ENCODE peak calls at places on chromosomes 16 and 17, in seven cellular contexts. One of them, this sample, is unnamed.

GRCh38 chr16:11871193-11871592 is 19.9 kb upstream of the RSL1D1 start:
- DNase-seq in T-helper 2 cell: no peak
- DNase-seq in RCC 7860: no peak
- DNase-seq in NCI-H1694: no peak
- DNase-seq in H9: peak; percentile 66
- DNase-seq in NCI-H2171 treated with DMSO at 0.1 percent for 48 hours: no peak
- DNase-seq in activated CD4-positive, alpha-beta T cell treated with anti-CD3 and anti-CD28 coated beads, Interleukin-2, amount 50 U/mL, for 4 hours: no peak
- DNase-seq in this sample: no peak

GRCh38 chr16:56246051-56246817 is 54.9 kb downstream of the GNAO1 start:
- DNase-seq in T-helper 2 cell: no peak
- DNase-seq in RCC 7860: peak; percentile 83
- DNase-seq in NCI-H1694: no peak
- DNase-seq in H9: peak; percentile 58
- DNase-seq in NCI-H2171 treated with DMSO at 0.1 percent for 48 hours: no peak
- DNase-seq in activated CD4-positive, alpha-beta T cell treated with anti-CD3 and anti-CD28 coated beads, Interleukin-2, amount 50 U/mL, for 4 hours: no peak
- DNase-seq in this sample: no peak

GRCh38 chr17:61764846-61765245 is 98.5 kb downstream of the BRIP1 start:
- DNase-seq in T-helper 2 cell: no peak
- DNase-seq in RCC 7860: no peak
- DNase-seq in NCI-H1694: no peak
- DNase-seq in H9: no peak
- DNase-seq in NCI-H2171 treated with DMSO at 0.1 percent for 48 hours: no peak
- DNase-seq in activated CD4-positive, alpha-beta T cell treated with anti-CD3 and anti-CD28 coated beads, Interleukin-2, amount 50 U/mL, for 4 hours: no peak
- DNase-seq in this sample: no peak

GRCh38 chr16:68116256-68116853 is 31.2 kb downstream of the NFATC3 start:
- DNase-seq in T-helper 2 cell: no peak
- DNase-seq in RCC 7860: no peak
- DNase-seq in NCI-H1694: no peak
- DNase-seq in H9: no peak
- DNase-seq in NCI-H2171 treated with DMSO at 0.1 percent for 48 hours: no peak
- DNase-seq in activated CD4-positive, alpha-beta T cell treated with anti-CD3 and anti-CD28 coated beads, Interleukin-2, amount 50 U/mL, for 4 hours: no peak
- DNase-seq in this sample: no peak

GRCh38 chr17:69050999-69051775 is 9.5 kb downstream of the ABCA9 start:
- DNase-seq in T-helper 2 cell: no peak
- DNase-seq in RCC 7860: no peak
- DNase-seq in NCI-H1694: no peak
- DNase-seq in H9: no peak
- DNase-seq in NCI-H2171 treated with DMSO at 0.1 percent for 48 hours: no peak
- DNase-seq in activated CD4-positive, alpha-beta T cell treated with anti-CD3 and anti-CD28 coated beads, Interleukin-2, amount 50 U/mL, for 4 hours: no peak
- DNase-seq in this sample: no peak

GRCh38 chr17:58531661-58532554 is 17.5 kb upstream of the MTMR4 start:
- DNase-seq in T-helper 2 cell: peak; percentile 46
- DNase-seq in RCC 7860: no peak
- DNase-seq in NCI-H1694: no peak
- DNase-seq in H9: peak; percentile 85
- DNase-seq in NCI-H2171 treated with DMSO at 0.1 percent for 48 hours: peak; percentile 43
- DNase-seq in activated CD4-positive, alpha-beta T cell treated with anti-CD3 and anti-CD28 coated beads, Interleukin-2, amount 50 U/mL, for 4 hours: peak; percentile 51
- DNase-seq in this sample: peak; percentile 53

GRCh38 chr17:39002991-39003715 is 36.0 kb upstream of the FBXO47 start:
- DNase-seq in T-helper 2 cell: no peak
- DNase-seq in RCC 7860: no peak
- DNase-seq in NCI-H1694: no peak
- DNase-seq in H9: no peak
- DNase-seq in NCI-H2171 treated with DMSO at 0.1 percent for 48 hours: no peak
- DNase-seq in activated CD4-positive, alpha-beta T cell treated with anti-CD3 and anti-CD28 coated beads, Interleukin-2, amount 50 U/mL, for 4 hours: peak; percentile 41
- DNase-seq in this sample: no peak

GRCh38 chr16:52404546-52404945 is 142.4 kb downstream of the TOX3 start:
- DNase-seq in T-helper 2 cell: no peak
- DNase-seq in RCC 7860: peak; percentile 5
- DNase-seq in NCI-H1694: no peak
- DNase-seq in H9: no peak
- DNase-seq in NCI-H2171 treated with DMSO at 0.1 percent for 48 hours: no peak
- DNase-seq in activated CD4-positive, alpha-beta T cell treated with anti-CD3 and anti-CD28 coated beads, Interleukin-2, amount 50 U/mL, for 4 hours: no peak
- DNase-seq in this sample: no peak

GRCh38 chr17:6110088-6110487 is 39.9 kb downstream of the WSCD1 start:
- DNase-seq in T-helper 2 cell: no peak
- DNase-seq in RCC 7860: peak; percentile 49
- DNase-seq in NCI-H1694: no peak
- DNase-seq in H9: no peak
- DNase-seq in NCI-H2171 treated with DMSO at 0.1 percent for 48 hours: no peak
- DNase-seq in activated CD4-positive, alpha-beta T cell treated with anti-CD3 and anti-CD28 coated beads, Interleukin-2, amount 50 U/mL, for 4 hours: no peak
- DNase-seq in this sample: no peak

GRCh38 chr16:56910114-56910511 is 21.8 kb upstream of the HERPUD1 start:
- DNase-seq in T-helper 2 cell: no peak
- DNase-seq in RCC 7860: no peak
- DNase-seq in NCI-H1694: no peak
- DNase-seq in H9: no peak
- DNase-seq in NCI-H2171 treated with DMSO at 0.1 percent for 48 hours: no peak
- DNase-seq in activated CD4-positive, alpha-beta T cell treated with anti-CD3 and anti-CD28 coated beads, Interleukin-2, amount 50 U/mL, for 4 hours: no peak
- DNase-seq in this sample: no peak

This sample was measured in stimulated activated effector memory CD8-positive, alpha-beta T cell treated with anti-CD3 and anti-CD28 coated beads, Interleukin-12 subunit alpha, Interleukin-12 subunit beta, amount 100 ng/mL, for 72 hours.